ENCODE peak calls at places on chromosome 13, in four cellular contexts. M, G, H and L are unnamed samples.

GRCh38 chr13:51465124-51465523 is 12.3 kb upstream of the INTS6 start:
- DNase-seq in M (no peak), G (no peak), H (no peak), L (no peak)

GRCh38 chr13:30212256-30212655 is 95.1 kb downstream of the KATNAL1 start:
- DNase-seq in M (no peak), G (no peak), H (no peak), L (no peak)

GRCh38 chr13:21435710-21436151 is 23.4 kb downstream of the ZDHHC20 start:
- DNase-seq in M (peak), G (peak), H (peak), L (peak)

GRCh38 chr13:109479991-109480696 is 306.2 kb downstream of the IRS2 start:
- DNase-seq in M (no peak), G (no peak), H (no peak), L (peak)

GRCh38 chr13:106008540-106008939 is 526.9 kb downstream of the EFNB2 start:
- DNase-seq in M (no peak), G (no peak), H (no peak), L (no peak)

GRCh38 chr13:110799246-110800236 is 86.0 kb downstream of the ING1 start:
- DNase-seq in M (no peak), G (no peak), H (no peak), L (no peak)

GRCh38 chr13:31069808-31070544 is 91.7 kb downstream of the HSPH1 start:
- DNase-seq in M (no peak), G (no peak), H (no peak), L (no peak)

GRCh38 chr13:113052206-113052605 is 53.4 kb upstream of the F7 start:
- DNase-seq in M (no peak), G (no peak), H (no peak), L (no peak)

GRCh38 chr13:23616228-23616627 is 46.0 kb downstream of the TNFRSF19 start:
- DNase-seq in M (no peak), G (no peak), H (no peak), L (no peak)

GRCh38 chr13:39100996-39101751 is 62.9 kb downstream of the NHLRC3 start:
- DNase-seq in M (no peak), G (no peak), H (no peak), L (no peak)

GRCh38 chr13:24629320-24629719 is 50.9 kb upstream of the ATP12A start:
- DNase-seq in M (no peak), G (no peak), H (no peak), L (no peak)

GRCh38 chr13:57633141-57633949 is 1.8 kb downstream of the PCDH17 start:
- DNase-seq in M (no peak), G (no peak), H (peak), L (no peak)

GRCh38 chr13:102769679-102770078 is 3.9 kb downstream of the TEX30 start:
- DNase-seq in M (no peak), G (no peak), H (no peak), L (no peak)

GRCh38 chr13:40637644-40638043 is 28.8 kb downstream of the FOXO1 start:
- DNase-seq in M (no peak), G (no peak), H (no peak), L (no peak)

GRCh38 chr13:41985788-41986508 is 25.0 kb upstream of the VWA8 start:
- DNase-seq in M (no peak), G (no peak), H (no peak), L (no peak)

GRCh38 chr13:37681295-37682032 is 82.9 kb upstream of the POSTN start:
- DNase-seq in M (no peak), G (no peak), H (no peak), L (no peak)

GRCh38 chr13:97228850-97229521 is 6.9 kb downstream of the MBNL2 start:
- DNase-seq in M (no peak), G (no peak), H (no peak), L (no peak)

GRCh38 chr13:25109341-25109740 is 13.4 kb downstream of the PABPC3 start:
- DNase-seq in M (no peak), G (no peak), H (no peak), L (no peak)

GRCh38 chr13:59038824-59039223 is 1124.9 kb downstream of the DIAPH3 start:
- DNase-seq in M (no peak), G (no peak), H (no peak), L (no peak)

GRCh38 chr13:105442941-105443340 is 1092.5 kb downstream of the EFNB2 start:
- DNase-seq in M (peak), G (peak), H (no peak), L (peak)

GRCh38 chr13:66212511-66212910 is 1017.6 kb downstream of the PCDH9 start:
- DNase-seq in M (no peak), G (no peak), H (no peak), L (no peak)

GRCh38 chr13:111058796-111059506 is 56.2 kb upstream of the ARHGEF7 start:
- DNase-seq in M (no peak), G (no peak), H (peak), L (peak)

GRCh38 chr13:26601669-26602068 is 44.2 kb downstream of the WASF3 start:
- DNase-seq in M (no peak), G (no peak), H (no peak), L (no peak)

GRCh38 chr13:45436953-45437352 is 18.8 kb upstream of the SLC25A30 start:
- DNase-seq in M (no peak), G (no peak), H (no peak), L (no peak)

GRCh38 chr13:78410847-78411246 is 192.5 kb downstream of the POU4F1 start:
- DNase-seq in M (no peak), G (no peak), H (no peak), L (no peak)

DNA sequence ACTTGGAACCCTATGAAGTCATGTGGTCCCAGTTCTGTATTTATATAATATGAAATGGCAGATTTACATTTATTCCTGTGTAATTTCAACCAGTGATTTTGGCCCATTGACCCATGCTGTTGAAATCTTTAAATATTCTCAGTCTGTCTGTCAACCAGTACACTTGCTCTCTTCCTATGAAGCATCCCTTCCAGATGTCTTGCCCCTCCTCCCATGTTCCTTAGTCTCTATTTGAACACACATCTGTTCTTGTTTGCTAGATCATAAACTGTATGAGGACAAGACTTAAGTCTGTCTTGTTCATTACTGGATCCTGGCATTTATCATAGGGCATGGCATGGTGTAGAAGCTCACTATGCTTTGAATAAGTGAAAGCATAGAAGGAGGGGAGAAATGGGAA is 35.0 kb downstream of the STARD13 start:
- DNase-seq in M (no peak), G (no peak), H (no peak), L (no peak)
- H3K27ac ChIP-seq in M (no peak), G (peak), H (peak), L (peak)

DNA sequence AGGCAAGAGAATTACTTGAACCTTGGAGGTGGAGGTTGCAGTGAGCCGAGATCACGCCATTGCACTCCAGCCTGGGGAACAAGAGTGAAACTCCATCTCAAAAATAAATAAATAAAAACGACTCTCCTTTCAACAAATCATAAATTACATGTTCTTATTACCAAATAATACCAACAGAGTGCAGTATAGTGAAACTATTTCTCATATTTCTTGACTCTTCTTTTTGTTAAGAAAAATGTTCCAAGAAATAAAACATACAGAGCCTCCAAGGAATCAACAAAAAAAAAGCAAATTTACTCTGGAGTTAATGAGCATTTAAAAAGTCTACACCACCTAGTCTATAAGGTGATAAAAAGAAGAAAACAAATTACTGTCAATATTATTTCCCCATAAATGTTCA is 188.8 kb downstream of the KLF12 start:
- DNase-seq in M (no peak), G (no peak), H (no peak), L (no peak)
- H3K27ac ChIP-seq in M (no peak), G (no peak), H (no peak), L (no peak)

DNA sequence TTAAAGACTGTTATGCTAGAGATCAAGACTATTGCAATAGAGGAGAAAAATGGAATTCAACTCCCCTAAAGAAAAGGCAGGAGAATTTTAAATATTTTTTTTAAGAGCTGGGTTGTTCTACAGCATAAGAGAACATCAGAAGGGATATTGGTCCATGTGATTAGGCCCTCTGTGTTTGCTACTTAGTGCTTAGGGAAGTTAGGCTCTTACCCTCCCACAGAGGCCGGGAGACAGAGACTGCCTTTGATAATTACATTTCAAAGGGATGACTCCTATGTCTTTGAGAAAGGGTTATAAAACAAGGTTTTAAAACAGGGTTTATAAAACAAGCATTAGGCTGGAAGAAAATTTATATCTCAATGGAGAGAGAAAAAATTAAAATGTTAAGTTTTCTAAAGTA is 1248.1 kb upstream of the PCDH20 start:
- DNase-seq in M (no peak), G (no peak), H (no peak), L (no peak)
- H3K27ac ChIP-seq in M (no peak), G (no peak), H (no peak), L (no peak)

GRCh38 chr13:114061746-114062145 is 70.7 kb downstream of the RASA3 start:
- DNase-seq in M (no peak), G (no peak), H (no peak), L (no peak)
- H3K27ac ChIP-seq in M (no peak), G (no peak), H (no peak), L (no peak)

GRCh38 chr13:35479223-35479536 is 2.7 kb upstream of the MAB21L1 start:
- DNase-seq in M (no peak), G (no peak), H (no peak), L (no peak)
- H3K27ac ChIP-seq in M (no peak), G (no peak), H (no peak), L (no peak)

GRCh38 chr13:86006317-86006716 is 207.1 kb upstream of the SLITRK6 start:
- DNase-seq in M (no peak), G (no peak), H (no peak), L (no peak)

GRCh38 chr13:85995788-85996418 is 196.7 kb upstream of the SLITRK6 start:
- DNase-seq in M (no peak), G (no peak), H (no peak), L (no peak)

GRCh38 chr13:86002921-86003488 is 203.8 kb upstream of the SLITRK6 start:
- DNase-seq in M (no peak), G (no peak), H (no peak), L (no peak)

GRCh38 chr13:85997587-85997986 is 198.4 kb upstream of the SLITRK6 start:
- DNase-seq in M (no peak), G (no peak), H (no peak), L (no peak)

DNA sequence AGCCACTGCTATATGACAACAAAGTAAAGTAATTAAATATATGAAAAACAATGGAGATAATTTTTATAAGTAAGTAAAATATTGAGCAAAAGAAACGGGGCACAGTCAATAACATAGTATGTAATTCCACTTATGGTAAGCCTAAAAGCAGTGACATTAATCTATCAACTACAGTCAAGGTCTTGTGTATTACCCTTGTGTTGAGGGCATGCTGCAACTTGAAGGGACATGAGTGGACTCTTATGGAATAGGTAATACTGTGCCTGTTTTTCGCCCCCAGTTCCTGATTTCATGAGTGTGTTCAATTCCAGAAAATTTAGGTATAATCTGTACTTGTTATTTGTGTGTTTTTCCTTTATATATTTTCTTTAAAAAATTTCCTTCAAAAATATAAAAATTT is 201.3 kb upstream of the SLITRK6 start:
- DNase-seq in M (no peak), G (no peak), H (no peak), L (no peak)
- H3K27ac ChIP-seq in M (no peak), G (no peak), H (no peak), L (no peak)

GRCh38 chr13:32453981-32454380 is 26.1 kb upstream of the N4BP2L1 start:
- DNase-seq in M (no peak), G (no peak), H (no peak), L (no peak)

GRCh38 chr13:32456591-32456990 is 28.7 kb upstream of the N4BP2L1 start:
- DNase-seq in M (no peak), G (no peak), H (no peak), L (no peak)

GRCh38 chr13:32454886-32455593 is 27.1 kb upstream of the N4BP2L1 start:
- DNase-seq in M (no peak), G (no peak), H (no peak), L (no peak)

GRCh38 chr13:32455594-32455903 is 27.6 kb upstream of the N4BP2L1 start:
- DNase-seq in M (no peak), G (no peak), H (no peak), L (no peak)
- H3K27ac ChIP-seq in M (no peak), G (no peak), H (no peak), L (no peak)

GRCh38 chr13:98473135-98473791 is 103.6 kb downstream of the STK24 start:
- DNase-seq in M (no peak), G (no peak), H (no peak), L (no peak)

GRCh38 chr13:98473792-98474153 is 103.1 kb downstream of the STK24 start:
- DNase-seq in M (no peak), G (no peak), H (no peak), L (no peak)

GRCh38 chr13:98474761-98475160 is 102.1 kb downstream of the STK24 start:
- DNase-seq in M (no peak), G (no peak), H (no peak), L (no peak)

GRCh38 chr13:98475521-98475920 is 101.4 kb downstream of the STK24 start:
- DNase-seq in M (no peak), G (no peak), H (no peak), L (peak)

GRCh38 chr13:98474292-98474691 is 102.6 kb downstream of the STK24 start:
- DNase-seq in M (no peak), G (no peak), H (no peak), L (no peak)
- H3K27ac ChIP-seq in M (no peak), G (peak), H (no peak), L (peak)

DNA sequence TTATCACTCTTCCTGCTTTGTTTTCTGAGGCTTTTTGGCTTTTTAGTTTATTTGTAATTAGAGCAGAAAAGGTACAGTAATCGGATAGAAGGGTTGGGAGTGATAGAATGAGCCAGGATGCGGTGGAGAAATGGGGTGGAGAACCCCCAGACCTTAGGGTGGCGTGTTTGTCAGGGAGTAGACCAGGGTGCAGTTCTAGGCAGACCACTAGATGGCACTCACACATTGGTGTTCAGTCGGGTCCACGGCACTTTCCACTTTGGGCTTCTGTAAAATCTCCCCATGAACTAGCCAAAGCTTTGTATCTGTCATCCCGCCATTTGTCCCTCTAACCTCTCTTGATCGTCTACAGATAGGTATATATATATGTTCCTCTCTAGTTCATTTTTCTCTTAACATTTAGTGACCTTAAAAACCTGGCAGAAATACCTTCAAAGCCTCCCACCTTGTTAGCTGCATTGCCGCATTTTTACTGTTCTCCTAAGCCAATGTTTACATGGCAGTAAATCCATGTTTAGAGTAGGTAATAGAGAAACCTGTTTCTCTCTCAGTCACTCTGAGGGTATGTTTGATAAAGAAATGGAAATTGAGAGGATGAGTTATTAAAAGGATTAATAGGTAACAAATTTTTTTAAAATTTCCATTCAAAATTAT is 154.9 kb downstream of the TM9SF2 start:
- DNase-seq in M (peak), G (no peak), H (peak), L (peak)
- H3K27ac ChIP-seq in M (peak), G (peak), H (no peak), L (no peak)